ENCODE peak calls at places on chromosomes 12 and 14, in six cellular contexts. M is CD8-positive, alpha-beta memory T cell; J is IMR-90; W is body of pancreas; V is aorta; O is lung. T is an unnamed sample.

GRCh38 chr12:29847246-29847645 is 63.5 kb upstream of the TMTC1 start:
- DNase-seq in M (no peak), J (no peak), W (no peak), V (no peak), O (no peak), T (no peak)

GRCh38 chr14:35932659-35933159 is 106.6 kb downstream of the BRMS1L start:
- DNase-seq in M (no peak), J (no peak), W (no peak), V (no peak), O (no peak), T (no peak)

GRCh38 chr14:64363265-64363840 is 24.8 kb upstream of the MTHFD1 start:
- DNase-seq in M (no peak), J (peak), W (no peak), V (no peak), O (no peak), T (no peak)

GRCh38 chr12:77946541-77947021 is 115.9 kb downstream of the NAV3 start:
- DNase-seq in M (no peak), J (peak), W (no peak), V (no peak), O (no peak), T (no peak)

GRCh38 chr14:93025055-93025454 is 90.7 kb downstream of the ITPK1 start:
- DNase-seq in M (no peak), J (no peak), W (no peak), V (no peak), O (no peak), T (no peak)

GRCh38 chr12:102912258-102912657 is 4.8 kb downstream of the PAH start:
- DNase-seq in M (no peak), J (no peak), W (no peak), V (no peak), O (no peak), T (no peak)

GRCh38 chr12:52042706-52043385 is 8.4 kb upstream of the NR4A1 start:
- DNase-seq in M (no peak), J (no peak), W (no peak), V (no peak), O (no peak), T (no peak)

GRCh38 chr12:130335517-130336392 is 1.9 kb upstream of the PIWIL1 start:
- DNase-seq in M (no peak), J (peak), W (peak), V (no peak), O (no peak), T (peak)

GRCh38 chr14:97156705-97157104 is 359.5 kb downstream of the VRK1 start:
- DNase-seq in M (no peak), J (no peak), W (no peak), V (no peak), O (no peak), T (no peak)

GRCh38 chr12:80627773-80628172 is 79.7 kb upstream of the MYF6 start:
- DNase-seq in M (no peak), J (peak), W (no peak), V (no peak), O (no peak), T (no peak)

GRCh38 chr14:33836203-33836894 is 114.5 kb downstream of the EGLN3 start:
- DNase-seq in M (no peak), J (no peak), W (no peak), V (no peak), O (no peak), T (no peak)

GRCh38 chr12:120758798-120759590 is 33.4 kb downstream of the ACADS start:
- DNase-seq in M (no peak), J (no peak), W (no peak), V (no peak), O (no peak), T (no peak)

GRCh38 chr12:30830751-30831150 is 76.0 kb upstream of the CAPRIN2 start:
- DNase-seq in M (no peak), J (no peak), W (no peak), V (no peak), O (no peak), T (no peak)

GRCh38 chr14:63448841-63449240 is 94.3 kb downstream of the PPP2R5E start:
- DNase-seq in M (no peak), J (no peak), W (no peak), V (no peak), O (no peak), T (no peak)

GRCh38 chr12:41108032-41108431 is 80.1 kb upstream of the PDZRN4 start:
- DNase-seq in M (no peak), J (no peak), W (no peak), V (no peak), O (no peak), T (no peak)

GRCh38 chr12:7667025-7667575 is 1.4 kb upstream of the APOBEC1 start:
- DNase-seq in M (no peak), J (no peak), W (no peak), V (no peak), O (no peak), T (no peak)

GRCh38 chr14:103126873-103127304 is 3.6 kb downstream of the TNFAIP2 start:
- DNase-seq in M (no peak), J (no peak), W (peak), V (peak), O (peak), T (no peak)

GRCh38 chr14:95463173-95463901 is 53.1 kb downstream of the SYNE3 start:
- DNase-seq in M (no peak), J (no peak), W (peak), V (no peak), O (no peak), T (no peak)

GRCh38 chr12:78483767-78484315 is 380.7 kb upstream of the SYT1 start:
- DNase-seq in M (no peak), J (no peak), W (no peak), V (no peak), O (no peak), T (no peak)

DNA sequence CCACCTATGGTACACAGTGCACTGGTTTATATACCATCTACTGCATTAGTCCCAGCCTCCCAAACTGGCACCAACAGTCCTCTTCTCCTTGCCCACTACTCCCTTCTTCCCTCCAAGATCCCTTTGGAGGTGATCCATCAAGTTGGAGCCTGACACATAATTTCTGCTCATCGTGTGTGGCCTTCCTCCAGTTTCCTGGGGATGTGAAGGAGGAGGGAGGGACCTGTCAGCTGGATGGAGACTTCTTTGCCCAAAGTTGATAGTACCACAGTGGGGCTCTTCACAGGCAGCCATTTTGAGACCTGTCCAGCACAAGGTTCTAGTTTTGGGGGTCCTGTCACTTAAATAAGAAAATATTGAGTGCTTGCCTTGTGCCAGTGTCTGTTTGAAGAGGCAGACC is 17.1 kb upstream of the CTDSP2 start:
- DNase-seq in M (no peak), J (no peak), W (no peak), V (no peak), O (no peak), T (no peak)
- H3K27ac ChIP-seq in M (no peak), J (peak), W (no peak), V (peak), O (no peak), T (no peak)

DNA sequence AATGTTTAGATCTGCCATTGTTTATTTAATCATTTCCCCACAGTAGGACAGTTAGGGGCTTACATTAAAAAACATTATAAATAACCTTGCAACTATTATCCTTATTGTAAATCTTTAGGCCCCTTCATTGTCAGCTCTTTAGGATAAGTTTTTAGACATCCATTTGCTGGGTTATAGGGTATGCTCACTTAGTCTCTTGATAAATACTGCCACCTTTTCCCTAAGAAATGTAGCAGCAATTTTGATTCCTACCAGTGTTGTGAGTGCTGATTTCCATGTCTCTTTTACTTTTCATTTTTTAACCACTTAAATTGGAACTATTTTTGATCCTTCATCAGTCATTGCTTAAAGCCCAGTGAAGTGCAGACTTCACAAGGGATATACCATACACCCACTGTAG is 94.4 kb downstream of the AVPR1A start:
- DNase-seq in M (no peak), J (no peak), W (no peak), V (no peak), O (no peak), T (no peak)
- H3K4me3 ChIP-seq in M (no peak), J (no peak), W (no peak), V (no peak), O (no peak), T (no peak)

GRCh38 chr14:54564071-54564798 is 2.7 kb upstream of the SAMD4A start:
- DNase-seq in M (no peak), J (peak), W (no peak), V (no peak), O (no peak), T (no peak)
- H3K27ac ChIP-seq in M (peak), J (peak), W (peak), V (peak), O (no peak), T (no peak)

GRCh38 chr12:54276368-54276767 is 3.6 kb downstream of the CBX5 start:
- DNase-seq in M (no peak), J (no peak), W (no peak), V (no peak), O (no peak), T (no peak)

GRCh38 chr12:54280401-54281260 is at the start of gene HNRNPA1:
- DNase-seq in M (peak), J (peak), W (peak), V (peak), O (peak), T (peak)

GRCh38 chr12:54279632-54280400 is at the start of gene CBX5:
- DNase-seq in M (peak), J (peak), W (peak), V (peak), O (peak), T (peak)

GRCh38 chr12:54279227-54279631 is 693 bp downstream of the CBX5 start:
- DNase-seq in M (no peak), J (no peak), W (no peak), V (no peak), O (no peak), T (no peak)

GRCh38 chr12:54277823-54278276 is 2.1 kb downstream of the CBX5 start:
- DNase-seq in M (no peak), J (no peak), W (no peak), V (peak), O (no peak), T (no peak)
- H3K4me3 ChIP-seq in M (no peak), J (peak), W (no peak), V (no peak), O (no peak), T (no peak)

GRCh38 chr14:58863576-58864345 is 226.0 kb downstream of the DACT1 start:
- DNase-seq in M (no peak), J (peak), W (no peak), V (no peak), O (no peak), T (no peak)

GRCh38 chr14:58862421-58862820 is 224.7 kb downstream of the DACT1 start:
- DNase-seq in M (no peak), J (no peak), W (no peak), V (no peak), O (no peak), T (no peak)

GRCh38 chr14:58866386-58866785 is 228.6 kb downstream of the DACT1 start:
- DNase-seq in M (no peak), J (no peak), W (no peak), V (no peak), O (no peak), T (no peak)

GRCh38 chr14:58865520-58866281 is 227.9 kb downstream of the DACT1 start:
- DNase-seq in M (no peak), J (peak), W (no peak), V (no peak), O (no peak), T (no peak)

DNA sequence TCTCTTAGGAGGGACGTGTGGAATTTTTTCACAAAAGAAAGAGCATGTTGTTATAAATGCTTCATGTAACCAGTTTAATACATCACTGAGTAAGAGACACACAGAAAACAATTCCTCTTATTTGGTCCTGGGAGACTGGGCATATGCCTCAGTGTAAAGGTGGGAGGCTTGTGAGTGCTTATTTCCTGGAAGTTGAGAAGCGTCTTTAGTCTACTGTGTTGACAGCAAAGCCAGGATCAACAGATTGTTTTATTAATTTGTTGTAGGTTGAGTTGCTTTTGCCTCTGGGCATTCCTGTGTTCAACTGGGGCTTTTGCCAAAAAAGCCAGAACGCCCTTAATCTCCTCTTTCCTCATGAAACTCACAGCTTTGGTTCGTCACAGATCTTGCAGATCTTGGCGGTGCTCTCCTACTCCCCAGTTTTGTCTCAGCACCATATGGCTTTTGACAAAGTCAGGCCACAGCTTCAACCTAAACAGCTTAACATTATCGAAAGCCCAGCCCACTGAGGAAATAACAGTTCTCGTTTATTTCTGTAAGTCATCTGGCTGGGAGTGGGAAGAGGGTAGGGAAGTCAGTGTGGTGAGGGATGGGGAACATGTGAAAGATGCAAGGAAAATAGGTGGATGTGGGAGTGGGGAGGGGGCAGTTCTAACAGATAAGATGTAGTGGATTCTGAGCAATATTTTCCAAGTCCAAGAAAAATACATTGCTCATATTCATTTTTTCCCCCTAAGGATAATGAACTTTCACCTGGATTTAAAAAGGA is 227.2 kb downstream of the DACT1 start:
- DNase-seq in M (no peak), J (peak), W (no peak), V (no peak), O (no peak), T (no peak)
- H3K27ac ChIP-seq in M (no peak), J (peak), W (peak), V (no peak), O (no peak), T (no peak)

GRCh38 chr12:27549231-27549800 is 25.3 kb downstream of the PPFIBP1 start:
- DNase-seq in M (no peak), J (peak), W (no peak), V (no peak), O (no peak), T (no peak)

GRCh38 chr12:27550653-27550975 is 26.6 kb downstream of the PPFIBP1 start:
- DNase-seq in M (no peak), J (no peak), W (no peak), V (no peak), O (no peak), T (no peak)

GRCh38 chr12:27549801-27550652 is 26.0 kb downstream of the PPFIBP1 start:
- DNase-seq in M (no peak), J (peak), W (peak), V (peak), O (peak), T (no peak)

GRCh38 chr12:27547592-27547991 is 23.6 kb downstream of the PPFIBP1 start:
- DNase-seq in M (no peak), J (no peak), W (no peak), V (no peak), O (no peak), T (no peak)

GRCh38 chr12:27548301-27549199 is 24.5 kb downstream of the PPFIBP1 start:
- DNase-seq in M (no peak), J (no peak), W (no peak), V (no peak), O (no peak), T (no peak)
- H3K4me3 ChIP-seq in M (no peak), J (no peak), W (no peak), V (no peak), O (no peak), T (no peak)

GRCh38 chr14:24662753-24663152 is 28.8 kb upstream of the GZMB start:
- DNase-seq in M (no peak), J (no peak), W (no peak), V (no peak), O (no peak), T (no peak)
- H3K27ac ChIP-seq in M (no peak), J (no peak), W (no peak), V (no peak), O (peak), T (no peak)

GRCh38 chr12:94208433-94208921 is 60.1 kb downstream of the PLXNC1 start:
- DNase-seq in M (no peak), J (no peak), W (no peak), V (no peak), O (no peak), T (no peak)

GRCh38 chr12:94205738-94206310 is 57.4 kb downstream of the PLXNC1 start:
- DNase-seq in M (no peak), J (no peak), W (no peak), V (no peak), O (no peak), T (no peak)

GRCh38 chr12:94206886-94207285 is 58.5 kb downstream of the PLXNC1 start:
- DNase-seq in M (no peak), J (no peak), W (no peak), V (no peak), O (no peak), T (no peak)

GRCh38 chr12:94209240-94209639 is 60.9 kb downstream of the PLXNC1 start:
- DNase-seq in M (no peak), J (no peak), W (no peak), V (no peak), O (no peak), T (no peak)

GRCh38 chr12:94207467-94208432 is 59.4 kb downstream of the PLXNC1 start:
- DNase-seq in M (no peak), J (no peak), W (no peak), V (no peak), O (no peak), T (no peak)
- H3K4me3 ChIP-seq in M (peak), J (no peak), W (no peak), V (peak), O (no peak), T (no peak)

GRCh38 chr14:104993306-104993705 is 7.7 kb downstream of the CLBA1 start:
- DNase-seq in M (no peak), J (no peak), W (no peak), V (no peak), O (no peak), T (no peak)
- H3K27ac ChIP-seq in M (no peak), J (no peak), W (no peak), V (no peak), O (no peak), T (no peak)

GRCh38 chr12:84058136-84058535 is 854.5 kb downstream of the SLC6A15 start:
- DNase-seq in M (no peak), J (no peak), W (no peak), V (no peak), O (no peak), T (no peak)
- H3K4me3 ChIP-seq in M (no peak), J (no peak), W (no peak), V (no peak), O (no peak), T (no peak)

T was measured in iPS DF 6.9.